ENCODE peak calls at places on chromosomes 4 and X, in eight cellular contexts. T is bronchial epithelial cell, G is cardiac fibroblast, R is heart right ventricle, N is cardiac muscle cell, A is fibroblast of lung, V is astrocyte of the cerebellum, Q is fibroblast of mammary gland. B is an unnamed sample.

GRCh38 chrX:151776113-151776790 is 41.7 kb downstream of the CNGA2 start:
- DNase-seq in T (no peak), V (no peak), N (no peak), G (no peak), Q (peak), A (no peak), R (peak), B (no peak)

GRCh38 chrX:130772313-130773140 is 130.5 kb downstream of the ENOX2 start:
- DNase-seq in G (peak), A (peak), R (no peak), V (peak), T (peak), N (peak), Q (peak), B (no peak)

GRCh38 chrX:15233416-15234015 is 36.4 kb downstream of the ASB9 start:
- DNase-seq in G (no peak), R (no peak), N (no peak), A (no peak), T (peak), Q (peak), V (no peak), B (peak)

GRCh38 chrX:17411189-17411588 is 36.2 kb downstream of the NHS start:
- DNase-seq in A (peak), N (no peak), V (no peak), T (no peak), Q (peak), G (no peak), R (no peak), B (no peak)

GRCh38 chr4:136751530-136751929 is 780.8 kb downstream of the PCDH18 start:
- DNase-seq in Q (no peak), A (no peak), V (no peak), G (no peak), N (no peak), R (no peak), T (no peak), B (no peak)

GRCh38 chrX:123994730-123995129 is 33.2 kb downstream of the STAG2 start:
- DNase-seq in T (no peak), G (no peak), N (no peak), V (no peak), Q (no peak), R (no peak), A (no peak), B (no peak)

GRCh38 chrX:20330545-20330944 is 63.8 kb upstream of the RPS6KA3 start:
- DNase-seq in A (no peak), G (no peak), N (no peak), T (no peak), V (no peak), Q (no peak), R (no peak), B (no peak)

GRCh38 chr4:127352220-127352619 is 280.5 kb upstream of the INTU start:
- DNase-seq in A (no peak), V (no peak), N (no peak), R (no peak), G (no peak), Q (peak), T (no peak), B (no peak)

GRCh38 chr4:159358226-159358625 is 255.3 kb downstream of the RAPGEF2 start:
- DNase-seq in T (peak), Q (peak), A (peak), R (no peak), V (peak), G (peak), N (no peak), B (peak)

GRCh38 chrX:39729834-39730670 is 367.7 kb downstream of the BCOR start:
- DNase-seq in Q (no peak), R (no peak), G (no peak), N (no peak), T (no peak), A (peak), V (peak), B (no peak)

GRCh38 chr4:5784960-5785611 is 74.1 kb downstream of the EVC start:
- DNase-seq in G (peak), Q (peak), T (no peak), N (no peak), R (no peak), A (no peak), V (no peak), B (no peak)

GRCh38 chr4:85866508-85866907 is 391.6 kb downstream of the ARHGAP24 start:
- DNase-seq in T (no peak), G (no peak), Q (peak), N (no peak), V (no peak), R (no peak), A (no peak), B (no peak)

GRCh38 chrX:20729421-20729820 is 462.7 kb upstream of the RPS6KA3 start:
- DNase-seq in R (no peak), Q (peak), V (peak), N (no peak), T (peak), A (peak), G (peak), B (no peak)

GRCh38 chr4:143140696-143141095 is 44.0 kb upstream of the USP38 start:
- DNase-seq in N (no peak), R (no peak), G (no peak), T (no peak), A (no peak), V (no peak), Q (no peak), B (no peak)

GRCh38 chr4:14783011-14783877 is 219.0 kb upstream of the CPEB2 start:
- DNase-seq in T (peak), V (peak), N (peak), R (no peak), A (peak), Q (peak), G (peak), B (peak)

GRCh38 chr4:72318771-72319170 is 250.2 kb downstream of the ADAMTS3 start:
- DNase-seq in V (peak), G (no peak), T (peak), R (no peak), N (no peak), A (peak), Q (peak), B (peak)

GRCh38 chr4:185656467-185656890 is 121.2 kb upstream of the PDLIM3 start:
- DNase-seq in N (peak), Q (peak), A (peak), T (no peak), V (peak), R (peak), G (peak), B (peak)

GRCh38 chrX:40281341-40282005 is 183.7 kb upstream of the BCOR start:
- DNase-seq in N (no peak), Q (no peak), T (no peak), G (no peak), A (no peak), R (no peak), V (no peak), B (no peak)

GRCh38 chr4:147933779-147934178 is 201.9 kb downstream of the ARHGAP10 start:
- DNase-seq in N (no peak), G (no peak), Q (no peak), R (no peak), T (no peak), V (no peak), A (no peak), B (no peak)

GRCh38 chrX:150857453-150857852 is 41.0 kb downstream of the CD99L2 start:
- DNase-seq in T (no peak), G (no peak), N (no peak), V (no peak), R (no peak), Q (no peak), A (no peak), B (no peak)

GRCh38 chr4:185359767-185360446 is 35.8 kb downstream of the LRP2BP start:
- DNase-seq in R (no peak), Q (peak), G (peak), A (peak), V (peak), T (peak), N (no peak), B (peak)

GRCh38 chrX:152853986-152854385 is 23.1 kb downstream of the NSDHL start:
- DNase-seq in A (no peak), G (no peak), N (no peak), Q (no peak), V (no peak), T (no peak), R (no peak), B (no peak)

GRCh38 chr4:64271601-64272081 is 137.6 kb downstream of the TECRL start:
- DNase-seq in V (peak), T (no peak), N (peak), Q (no peak), A (peak), G (peak), R (peak), B (no peak)

GRCh38 chr4:113684534-113685091 is 76.9 kb downstream of the CAMK2D start:
- DNase-seq in A (peak), Q (peak), G (peak), T (peak), N (peak), V (no peak), R (peak), B (no peak)

GRCh38 chrX:120378570-120378969 is 16.7 kb downstream of the ATP1B4 start:
- DNase-seq in T (no peak), Q (no peak), G (no peak), A (no peak), R (no peak), N (no peak), V (no peak), B (no peak)

GRCh38 chrX:21963736-21964135 is 23.2 kb downstream of the SMS start:
- DNase-seq in G (peak), V (no peak), Q (peak), A (peak), N (no peak), R (no peak), T (no peak), B (no peak)
- H3K4me3 ChIP-seq in G (no peak), V (no peak), Q (no peak), A (no peak), N (no peak), R (no peak), T (no peak), B (no peak)

GRCh38 chr4:166839615-166840251 is 394.6 kb downstream of the SPOCK3 start:
- DNase-seq in T (no peak), Q (no peak), N (no peak), V (no peak), R (no peak), A (no peak), G (no peak), B (no peak)

GRCh38 chr4:166838975-166839614 is 395.2 kb downstream of the SPOCK3 start:
- DNase-seq in A (no peak), N (no peak), Q (no peak), V (no peak), T (no peak), R (no peak), G (no peak), B (no peak)

GRCh38 chr4:166842795-166843261 is 391.5 kb downstream of the SPOCK3 start:
- DNase-seq in Q (no peak), R (no peak), N (no peak), G (no peak), V (no peak), T (no peak), A (no peak), B (no peak)

DNA sequence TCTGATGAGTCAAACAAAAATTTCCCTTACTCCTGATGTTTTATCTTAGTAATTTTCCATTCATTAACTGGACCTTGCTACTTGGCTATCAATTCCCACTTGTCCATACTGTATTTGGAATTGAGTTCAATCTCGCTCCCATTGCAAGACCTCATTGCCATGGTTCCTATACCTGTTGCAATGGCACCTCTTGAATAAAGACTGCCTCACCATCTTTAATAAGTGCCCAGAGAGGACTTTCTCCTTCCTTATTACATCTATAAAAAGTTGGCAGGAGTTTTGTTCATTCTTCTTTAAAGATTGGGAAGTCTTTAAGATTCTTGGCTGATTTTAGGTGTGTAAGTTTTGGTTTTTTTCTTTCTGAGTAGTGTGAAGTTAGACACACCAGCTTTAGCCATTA is 397.4 kb downstream of the SPOCK3 start:
- DNase-seq in Q (no peak), G (no peak), V (no peak), R (no peak), N (no peak), T (no peak), A (no peak), B (no peak)
- TF ChIP-seq CTCF in Q (no peak), G (no peak), V (no peak), R (no peak), N (no peak), T (no peak), A (no peak), B (no peak)

DNA sequence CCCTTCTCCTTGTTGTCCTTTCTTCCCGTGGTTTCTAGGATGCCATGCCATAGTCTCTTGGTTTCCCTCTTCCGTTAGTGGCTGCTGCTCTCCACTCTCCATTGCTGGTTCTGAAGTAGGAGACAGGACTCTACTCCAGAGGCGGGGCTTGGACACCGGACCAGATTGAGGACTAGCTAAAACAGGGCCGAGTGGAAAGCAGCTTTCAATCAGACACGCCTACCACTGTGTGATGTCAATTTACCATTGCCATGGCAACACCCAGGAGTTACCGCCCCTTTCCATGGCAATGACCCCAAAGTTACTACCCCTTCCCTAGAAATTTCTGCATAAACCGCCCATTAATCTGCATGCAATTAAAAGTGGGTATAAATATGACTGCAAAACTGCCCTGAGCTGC is 88.7 kb upstream of the CCDC160 start:
- DNase-seq in A (no peak), G (peak), T (no peak), Q (no peak), N (no peak), V (no peak), R (no peak), B (no peak)
- H3K4me3 ChIP-seq in A (no peak), G (no peak), T (no peak), Q (no peak), N (no peak), V (no peak), R (no peak), B (no peak)

GRCh38 chrX:51002160-51002632 is 91.7 kb downstream of the BMP15 start:
- DNase-seq in A (no peak), T (no peak), G (no peak), V (no peak), Q (peak), R (no peak), N (no peak), B (no peak)

DNA sequence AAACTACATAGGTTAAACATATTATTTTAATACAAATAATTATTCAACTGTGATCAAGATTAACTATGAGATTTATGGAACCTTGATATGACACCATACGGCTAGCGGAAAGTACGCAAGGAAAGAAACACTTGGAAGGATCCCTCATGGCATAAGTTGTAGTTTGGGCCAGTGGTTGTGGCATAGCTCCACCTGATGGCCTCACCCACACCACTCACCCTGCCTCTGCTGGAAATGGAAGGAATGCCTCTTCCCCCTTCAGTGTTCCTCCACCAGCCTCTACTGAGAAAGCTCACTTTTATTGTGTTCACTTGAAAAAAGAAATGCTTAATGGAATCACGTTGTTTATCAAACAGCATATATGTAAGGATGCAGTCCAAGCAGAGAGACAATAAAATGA is 86.4 kb downstream of the BMP15 start:
- DNase-seq in V (no peak), R (no peak), A (no peak), N (no peak), T (no peak), G (no peak), Q (no peak), B (no peak)
- TF ChIP-seq CTCF in V (no peak), R (no peak), A (no peak), N (no peak), T (no peak), G (no peak), Q (no peak), B (no peak)

GRCh38 chrX:102650903-102651241 is 411 bp upstream of the GPRASP1 start:
- DNase-seq in N (no peak), G (no peak), A (no peak), T (no peak), V (no peak), Q (peak), R (no peak), B (no peak)
- H3K4me3 ChIP-seq in N (peak), G (peak), A (peak), T (peak), V (peak), Q (peak), R (peak), B (peak)

GRCh38 chr4:77433102-77433733 is 172.4 kb upstream of the CXCL13 start:
- DNase-seq in G (peak), T (peak), A (peak), R (no peak), V (peak), Q (peak), N (peak), B (peak)
- TF ChIP-seq CTCF in G (peak), T (peak), A (peak), R (peak), V (peak), Q (peak), N (peak), B (peak)

GRCh38 chr4:3306465-3306864 is 13.6 kb downstream of the RGS12 start:
- DNase-seq in Q (no peak), T (no peak), V (no peak), N (no peak), G (no peak), A (no peak), R (no peak), B (no peak)

GRCh38 chr4:3305610-3306371 is 13.0 kb downstream of the RGS12 start:
- DNase-seq in R (no peak), G (peak), V (no peak), A (peak), T (peak), N (no peak), Q (no peak), B (no peak)

GRCh38 chr4:3303445-3303824 is 10.6 kb downstream of the RGS12 start:
- DNase-seq in N (no peak), G (no peak), T (no peak), A (no peak), V (no peak), R (no peak), Q (no peak), B (no peak)

GRCh38 chr4:3303840-3304715 is 11.3 kb downstream of the RGS12 start:
- DNase-seq in V (no peak), R (no peak), N (no peak), T (no peak), G (no peak), Q (no peak), A (no peak), B (no peak)

GRCh38 chr4:3304831-3305609 is 12.2 kb downstream of the RGS12 start:
- DNase-seq in T (no peak), V (no peak), R (no peak), N (peak), Q (peak), A (peak), G (peak), B (no peak)
- H3K4me3 ChIP-seq in T (no peak), V (no peak), R (no peak), N (no peak), Q (no peak), A (no peak), G (no peak), B (peak)

B was measured in retinal pigment epithelial cell.